ENCODE peak calls at places on chromosomes 5 and 9, in ten cellular contexts. P is GM23248, J is H1, Q is GM23338, M is hepatocyte, N is fibroblast of lung, E is endothelial cell of umbilical vein, B is neural progenitor cell, H is HCT116, L is mammary epithelial cell. U is an unnamed sample. For H3K4me1, the result is how much of the 10 kb centered on the place peaks cover.

GRCh38 chr5:180519098-180519497 is 24.9 kb downstream of the CNOT6 start:
- DNase-seq in L (no peak), M (no peak), H (no peak), N (peak), B (no peak), Q (no peak), J (no peak), E (no peak), P (peak), U (no peak)

GRCh38 chr9:89342213-89342612 is 23.9 kb downstream of the SECISBP2 start:
- DNase-seq in M (no peak), B (no peak), Q (no peak), P (no peak), H (no peak), E (no peak), J (no peak), L (no peak), N (no peak), U (peak)

GRCh38 chr9:72661401-72662135 is 140.2 kb downstream of the TMC1 start:
- DNase-seq in P (peak), Q (no peak), E (no peak), M (peak), L (peak), N (peak), J (no peak), H (no peak), B (no peak), U (no peak)

GRCh38 chr5:40089269-40089668 is 590.4 kb upstream of the PTGER4 start:
- DNase-seq in B (peak), L (peak), Q (peak), M (no peak), J (no peak), P (no peak), N (peak), E (no peak), H (peak), U (no peak)

GRCh38 chr5:96997265-96997859 is 61.5 kb downstream of the LNPEP start:
- DNase-seq in L (peak), J (no peak), Q (peak), N (peak), H (peak), P (peak), M (peak), E (peak), B (peak), U (peak)

GRCh38 chr5:115262405-115263247 is at the start of gene PGGT1B:
- DNase-seq in H (peak), P (peak), M (peak), J (peak), B (peak), N (peak), E (peak), L (peak), Q (peak), U (peak)

GRCh38 chr5:111830333-111830732 is 73.3 kb upstream of the NREP start:
- DNase-seq in P (peak), L (peak), J (no peak), M (peak), N (peak), E (peak), Q (no peak), H (peak), B (no peak), U (no peak)

GRCh38 chr9:108844391-108844790 is 11.4 kb downstream of the ACTL7B start:
- DNase-seq in Q (no peak), J (no peak), N (no peak), L (no peak), M (no peak), H (no peak), E (no peak), B (no peak), P (no peak), U (no peak)

GRCh38 chr5:143717400-143717799 is 94.6 kb upstream of the HMHB1 start:
- DNase-seq in H (no peak), Q (no peak), J (no peak), N (peak), B (no peak), E (peak), L (peak), P (peak), M (peak), U (no peak)

GRCh38 chr5:68476854-68477253 is 261.3 kb downstream of the PIK3R1 start:
- DNase-seq in E (no peak), H (no peak), M (no peak), P (no peak), B (no peak), N (no peak), L (no peak), Q (peak), J (no peak), U (no peak)

GRCh38 chr9:109870365-109870764 is 90.4 kb downstream of the PALM2AKAP2 start:
- DNase-seq in M (no peak), J (no peak), H (no peak), E (no peak), B (no peak), L (no peak), P (no peak), N (no peak), Q (no peak), U (no peak)

GRCh38 chr5:6365977-6366590 is 12.3 kb downstream of the MED10 start:
- DNase-seq in M (no peak), Q (no peak), B (no peak), L (no peak), N (no peak), P (no peak), H (no peak), E (no peak), J (no peak), U (no peak)

GRCh38 chr5:98679963-98680362 is 93.5 kb upstream of the RGMB start:
- DNase-seq in P (peak), B (no peak), E (peak), N (peak), H (no peak), Q (no peak), L (no peak), J (no peak), M (no peak), U (no peak)

GRCh38 chr5:151406322-151406947 is 41.0 kb upstream of the SLC36A1 start:
- DNase-seq in P (peak), L (no peak), M (peak), J (no peak), N (no peak), H (peak), E (no peak), B (peak), Q (peak), U (peak)

GRCh38 chr5:110957934-110958333 is 113.6 kb upstream of the TSLP start:
- DNase-seq in E (no peak), J (no peak), L (peak), P (peak), Q (no peak), H (no peak), M (no peak), B (no peak), N (peak), U (no peak)

GRCh38 chr9:134069536-134070399 is 1.9 kb upstream of the BRD3 start:
- DNase-seq in L (no peak), Q (no peak), J (no peak), E (no peak), H (no peak), P (no peak), M (no peak), N (no peak), B (no peak), U (no peak)

GRCh38 chr5:151251001-151251551 is 1.9 kb upstream of the GM2A start:
- DNase-seq in H (no peak), J (no peak), Q (no peak), M (no peak), E (no peak), N (no peak), L (no peak), P (no peak), B (no peak), U (peak)

GRCh38 chr5:61202213-61202612 is 39.9 kb upstream of the SMIM15 start:
- DNase-seq in N (peak), L (peak), M (no peak), H (no peak), B (no peak), Q (no peak), J (no peak), E (no peak), P (peak), U (no peak)

GRCh38 chr9:18297532-18297872 is 176.5 kb upstream of the ADAMTSL1 start:
- DNase-seq in P (no peak), E (no peak), L (no peak), M (no peak), H (no peak), B (peak), Q (peak), N (no peak), J (no peak), U (no peak)

GRCh38 chr9:21228122-21228521 is at the start of gene IFNA17:
- DNase-seq in B (no peak), H (no peak), J (no peak), N (no peak), E (no peak), M (no peak), Q (no peak), L (no peak), P (no peak), U (no peak)

GRCh38 chr9:94861589-94862241 is 135.2 kb downstream of the AOPEP start:
- DNase-seq in E (no peak), Q (no peak), J (peak), H (no peak), B (no peak), M (peak), P (peak), L (peak), N (peak), U (no peak)

GRCh38 chr9:20205821-20206220 is 416.5 kb downstream of the MLLT3 start:
- DNase-seq in P (peak), B (no peak), J (no peak), L (peak), M (no peak), E (no peak), Q (no peak), N (peak), H (no peak), U (no peak)

GRCh38 chr5:28512648-28513047 is 1474.3 kb upstream of the CDH9 start:
- DNase-seq in P (no peak), B (no peak), L (no peak), M (no peak), N (no peak), J (no peak), E (no peak), H (no peak), Q (no peak), U (no peak)

GRCh38 chr5:132540764-132541163 is 2.6 kb downstream of the IL5 start:
- DNase-seq in J (no peak), B (no peak), M (no peak), P (no peak), E (no peak), Q (peak), L (no peak), N (no peak), H (no peak), U (no peak)

GRCh38 chr5:144951001-144951400 is 780.3 kb downstream of the KCTD16 start:
- DNase-seq in N (no peak), Q (no peak), P (no peak), B (no peak), E (no peak), L (no peak), J (no peak), H (no peak), M (no peak), U (no peak)

GRCh38 chr9:36091028-36091953 is 45.2 kb upstream of the GLIPR2 start:
- DNase-seq in B (no peak), E (peak), L (no peak), Q (peak), P (peak), H (no peak), M (no peak), J (no peak), N (peak), U (no peak)

GRCh38 chr5:9851458-9851857 is 221.3 kb upstream of the TAS2R1 start:
- DNase-seq in L (peak), Q (no peak), H (no peak), P (peak), M (no peak), B (peak), E (no peak), J (no peak), N (peak), U (peak)

GRCh38 chr5:111699976-111700375 is 57.0 kb downstream of the NREP start:
- DNase-seq in N (peak), E (no peak), J (no peak), B (no peak), Q (no peak), M (no peak), P (no peak), L (no peak), H (no peak), U (no peak)

GRCh38 chr9:89502038-89502601 is 4.2 kb upstream of the SEMA4D start:
- DNase-seq in E (no peak), M (no peak), Q (no peak), P (no peak), B (no peak), J (no peak), L (no peak), H (no peak), N (no peak), U (no peak)

GRCh38 chr5:73328665-73329064 is 119.9 kb downstream of the FOXD1 start:
- DNase-seq in M (no peak), Q (no peak), B (no peak), J (no peak), E (no peak), L (no peak), N (no peak), H (no peak), P (no peak), U (no peak)

GRCh38 chr5:65111961-65112658 is 343.4 kb downstream of the CWC27 start:
- DNase-seq in Q (no peak), H (no peak), B (no peak), M (no peak), L (no peak), P (no peak), N (no peak), E (no peak), J (no peak), U (no peak)

GRCh38 chr5:65113766-65114165 is 345.0 kb downstream of the CWC27 start:
- DNase-seq in J (no peak), N (peak), P (no peak), E (no peak), L (no peak), Q (no peak), H (no peak), M (no peak), B (no peak), U (no peak)

GRCh38 chr5:65121880-65122436 is 353.2 kb downstream of the CWC27 start:
- DNase-seq in L (peak), E (no peak), H (no peak), N (peak), J (no peak), P (peak), Q (no peak), M (no peak), B (no peak), U (peak)

GRCh38 chr5:65120371-65120967 is 351.7 kb downstream of the CWC27 start:
- DNase-seq in H (no peak), Q (no peak), E (no peak), B (no peak), P (no peak), J (no peak), N (no peak), M (no peak), L (no peak), U (no peak)

GRCh38 chr5:65117525-65117924 is 348.8 kb downstream of the CWC27 start:
- DNase-seq in B (no peak), Q (no peak), L (no peak), M (no peak), E (no peak), P (no peak), H (no peak), N (no peak), J (no peak), U (no peak)
- H3K4me1 ChIP-seq in B (under half), Q (under half), L (under half), M (under half), E (under half), P (under half), H (under half), N (under half), J (under half), U (under half)

DNA sequence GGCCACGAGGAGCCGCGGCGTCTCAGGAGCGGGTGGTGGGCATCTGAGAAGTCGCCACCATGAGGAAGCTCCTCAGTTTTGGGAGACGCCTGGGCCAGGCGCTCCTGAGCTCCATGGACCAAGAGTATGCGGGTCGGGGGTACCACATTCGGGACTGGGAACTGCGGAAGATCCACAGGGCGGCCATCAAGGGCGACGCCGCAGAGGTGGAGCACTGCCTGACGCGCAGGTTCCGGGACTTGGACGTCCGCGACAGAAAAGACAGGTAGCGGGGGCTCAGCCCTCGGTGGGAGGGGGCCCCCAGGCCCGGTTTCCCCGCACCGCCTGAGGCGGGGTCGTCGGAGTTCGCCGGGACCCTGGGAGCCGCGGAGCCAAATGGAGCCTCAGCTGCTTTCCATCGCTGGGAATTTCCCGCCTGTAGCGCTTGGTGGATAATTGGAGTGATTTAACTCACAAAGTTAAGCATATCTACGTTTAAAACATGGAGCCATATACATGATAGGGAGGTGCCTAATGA is 438 bp downstream of the ANKRD18B start:
- DNase-seq in H (no peak), N (no peak), E (peak), M (peak), P (peak), L (no peak), B (peak), J (peak), Q (peak), U (no peak)
- TF ChIP-seq EZH2 in H (no peak), N (peak), E (no peak), M (peak), P (no peak), L (peak), B (peak), J (no peak), Q (no peak), U (no peak)

GRCh38 chr5:32131604-32132003 is 42.5 kb downstream of the GOLPH3 start:
- DNase-seq in Q (no peak), P (no peak), N (no peak), E (no peak), J (no peak), H (no peak), L (no peak), B (no peak), M (no peak), U (no peak)
- H3K4me1 ChIP-seq in Q (under half), P (under half), N (under half), E (under half), J (under half), H (under half), L (under half), B (under half), M (under half), U (under half)

DNA sequence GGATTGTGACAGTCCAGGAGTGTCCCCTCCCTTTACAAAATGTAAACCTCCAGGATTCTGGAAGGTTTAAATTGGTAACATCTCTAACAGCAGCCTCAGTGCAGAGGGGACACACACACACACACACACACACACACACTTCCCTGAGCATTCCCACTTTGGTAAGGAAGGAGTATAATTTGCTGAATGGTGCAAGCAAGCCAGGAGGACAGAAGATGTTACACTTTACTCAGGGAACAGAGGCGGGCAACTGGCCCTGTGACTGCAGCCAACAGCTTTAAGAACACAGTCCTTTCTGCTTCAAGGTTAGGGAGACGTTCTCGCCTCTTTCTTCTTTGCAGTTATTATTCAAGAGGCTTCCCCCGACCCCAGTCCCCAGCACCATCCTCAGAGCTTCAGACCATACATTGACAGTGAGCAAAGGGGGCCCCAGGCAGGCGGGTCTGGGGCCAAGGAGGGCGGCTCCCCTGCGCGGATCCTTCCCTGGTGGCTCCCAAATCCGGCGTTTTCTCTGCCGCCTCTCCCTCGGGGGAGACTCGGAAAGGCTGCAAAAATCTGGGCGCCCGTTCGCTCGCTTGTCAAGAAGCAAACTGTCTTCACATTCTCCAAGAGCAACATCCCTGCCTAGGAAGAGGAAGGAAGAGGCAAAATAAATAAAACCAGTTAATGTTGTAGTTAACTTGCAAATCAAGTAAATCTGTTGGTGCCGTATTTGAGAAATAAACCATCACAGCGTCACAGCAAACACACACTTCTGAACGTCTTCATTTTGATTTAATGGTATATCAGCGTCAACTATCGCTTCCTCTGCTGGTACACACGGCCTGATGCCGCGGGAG is 3.9 kb upstream of the LHX2 start:
- DNase-seq in H (no peak), L (no peak), E (no peak), N (no peak), M (no peak), Q (peak), P (no peak), J (no peak), B (peak), U (no peak)
- TF ChIP-seq EZH2 in H (no peak), L (peak), E (no peak), N (no peak), M (no peak), Q (peak), P (peak), J (peak), B (no peak), U (no peak)

DNA sequence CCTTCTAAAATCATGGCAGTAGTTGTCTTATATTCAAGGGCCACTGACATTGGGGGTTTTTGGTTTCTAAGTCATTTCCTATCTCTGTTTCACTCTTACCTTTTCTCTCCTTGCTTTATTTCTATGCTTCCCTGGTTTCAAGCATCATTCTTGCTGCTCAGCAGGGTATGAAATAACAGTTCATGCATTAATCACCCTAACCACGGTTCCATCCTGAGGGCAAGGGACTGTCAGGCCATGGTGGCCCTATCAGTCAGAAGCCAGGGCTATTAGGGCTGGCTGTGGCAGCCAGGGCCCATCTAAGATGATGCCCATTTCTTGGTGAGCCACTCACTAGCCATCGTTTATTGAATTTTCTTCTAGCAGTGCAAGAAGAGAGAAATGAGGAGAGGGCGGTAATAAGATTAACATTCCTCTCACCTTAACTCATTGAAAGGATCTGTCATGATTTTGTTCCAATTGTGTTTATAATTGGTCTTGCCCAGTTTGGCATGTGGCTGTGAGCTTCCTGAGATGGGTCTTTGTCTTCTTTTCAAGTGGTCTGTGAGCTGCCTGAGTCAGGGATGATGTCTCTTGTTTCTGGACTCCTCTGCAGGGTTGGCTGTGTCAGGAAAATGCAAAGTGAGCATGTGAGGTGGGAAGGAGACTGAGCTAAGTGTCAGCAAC is 45.2 kb downstream of the CYSTM1 start:
- DNase-seq in H (no peak), B (peak), J (no peak), L (peak), Q (no peak), N (peak), P (peak), E (no peak), M (no peak), U (no peak)
- H3K4me1 ChIP-seq in H (half or more), B (under half), J (under half), L (half or more), Q (under half), N (under half), P (under half), E (under half), M (half or more), U (under half)